ENCODE peak calls at places on chromosomes 2 and 18, in four cellular contexts. One of them, this sample, is unnamed.

GRCh38 chr2:196431957-196432356 is 207.6 kb upstream of the CCDC150 start:
- DNase-seq in esophagus squamous epithelium: no peak
- DNase-seq in kidney tubule cell: peak
- DNase-seq in activated effector memory CD4-positive, alpha-beta T cell treated with Interleukin-2 at 50 U/mL for 16 hours: no peak
- DNase-seq in this sample: no peak

GRCh38 chr2:190451561-190452176 is 43.5 kb downstream of the MFSD6 start:
- DNase-seq in esophagus squamous epithelium: no peak
- DNase-seq in kidney tubule cell: no peak
- DNase-seq in activated effector memory CD4-positive, alpha-beta T cell treated with Interleukin-2 at 50 U/mL for 16 hours: no peak
- DNase-seq in this sample: no peak

GRCh38 chr2:137729305-137729704 is 235.0 kb upstream of the HNMT start:
- DNase-seq in esophagus squamous epithelium: no peak
- DNase-seq in kidney tubule cell: peak
- DNase-seq in activated effector memory CD4-positive, alpha-beta T cell treated with Interleukin-2 at 50 U/mL for 16 hours: no peak
- DNase-seq in this sample: no peak

GRCh38 chr2:133169527-133169926 is 398.7 kb downstream of the NCKAP5 start:
- DNase-seq in esophagus squamous epithelium: no peak
- DNase-seq in kidney tubule cell: no peak
- DNase-seq in activated effector memory CD4-positive, alpha-beta T cell treated with Interleukin-2 at 50 U/mL for 16 hours: no peak
- DNase-seq in this sample: no peak

GRCh38 chr2:45904267-45904921 is 252.9 kb downstream of the PRKCE start:
- DNase-seq in esophagus squamous epithelium: no peak
- DNase-seq in kidney tubule cell: no peak
- DNase-seq in activated effector memory CD4-positive, alpha-beta T cell treated with Interleukin-2 at 50 U/mL for 16 hours: no peak
- DNase-seq in this sample: no peak

GRCh38 chr18:67919316-67919715 is 402.8 kb upstream of the DSEL start:
- DNase-seq in esophagus squamous epithelium: no peak
- DNase-seq in kidney tubule cell: no peak
- DNase-seq in activated effector memory CD4-positive, alpha-beta T cell treated with Interleukin-2 at 50 U/mL for 16 hours: no peak
- DNase-seq in this sample: no peak

GRCh38 chr18:77650799-77651385 is 401.2 kb downstream of the GALR1 start:
- DNase-seq in esophagus squamous epithelium: no peak
- DNase-seq in kidney tubule cell: peak
- DNase-seq in activated effector memory CD4-positive, alpha-beta T cell treated with Interleukin-2 at 50 U/mL for 16 hours: peak
- DNase-seq in this sample: no peak

GRCh38 chr2:127032601-127033000 is 74.4 kb downstream of the BIN1 start:
- DNase-seq in esophagus squamous epithelium: no peak
- DNase-seq in kidney tubule cell: peak
- DNase-seq in activated effector memory CD4-positive, alpha-beta T cell treated with Interleukin-2 at 50 U/mL for 16 hours: no peak
- DNase-seq in this sample: no peak

GRCh38 chr2:172048195-172048995 is 36.9 kb upstream of the DLX1 start:
- DNase-seq in esophagus squamous epithelium: no peak
- DNase-seq in kidney tubule cell: no peak
- DNase-seq in activated effector memory CD4-positive, alpha-beta T cell treated with Interleukin-2 at 50 U/mL for 16 hours: no peak
- DNase-seq in this sample: no peak

GRCh38 chr2:219627105-219628100 is at the start of gene SLC4A3:
- DNase-seq in esophagus squamous epithelium: no peak
- DNase-seq in kidney tubule cell: peak
- DNase-seq in activated effector memory CD4-positive, alpha-beta T cell treated with Interleukin-2 at 50 U/mL for 16 hours: no peak
- DNase-seq in this sample: no peak

GRCh38 chr18:2994603-2995432 is 18.1 kb downstream of the LPIN2 start:
- DNase-seq in esophagus squamous epithelium: peak
- DNase-seq in kidney tubule cell: no peak
- DNase-seq in activated effector memory CD4-positive, alpha-beta T cell treated with Interleukin-2 at 50 U/mL for 16 hours: peak
- DNase-seq in this sample: no peak

GRCh38 chr2:222360146-222360545 is 61.3 kb upstream of the PAX3 start:
- DNase-seq in esophagus squamous epithelium: no peak
- DNase-seq in kidney tubule cell: peak
- DNase-seq in activated effector memory CD4-positive, alpha-beta T cell treated with Interleukin-2 at 50 U/mL for 16 hours: no peak
- DNase-seq in this sample: no peak